ENCODE peak calls at places on chromosomes 2 and 18, in nine cellular contexts. One of them, this sample, is unnamed.

GRCh38 chr2:164706522-164706921 is 85.2 kb upstream of the GRB14 start:
- DNase-seq in OCI-LY7: no peak
- DNase-seq in fibroblast of mammary gland: peak; percentile 87
- DNase-seq in right lobe of liver: no peak
- DNase-seq in upper lobe of right lung: no peak
- DNase-seq in tibial artery: no peak
- DNase-seq in PC-9: no peak
- DNase-seq in MCF 10A: peak; percentile 18
- DNase-seq in mammary epithelial cell: peak; percentile 90
- DNase-seq in this sample: no peak

GRCh38 chr2:33090553-33091134 is 143.9 kb downstream of the LTBP1 start:
- DNase-seq in mammary epithelial cell: no peak
- DNase-seq in PC-9: no peak
- DNase-seq in MCF 10A: no peak
- DNase-seq in tibial artery: no peak
- DNase-seq in OCI-LY7: no peak
- DNase-seq in upper lobe of right lung: no peak
- DNase-seq in fibroblast of mammary gland: no peak
- DNase-seq in right lobe of liver: no peak
- DNase-seq in this sample: no peak

GRCh38 chr2:198309673-198310280 is 505.4 kb downstream of the PLCL1 start:
- DNase-seq in OCI-LY7: peak; percentile 72
- DNase-seq in upper lobe of right lung: no peak
- DNase-seq in mammary epithelial cell: peak; percentile 27
- DNase-seq in tibial artery: no peak
- DNase-seq in right lobe of liver: no peak
- DNase-seq in PC-9: peak; percentile 44
- DNase-seq in MCF 10A: peak; percentile 65
- DNase-seq in fibroblast of mammary gland: peak; percentile 55
- DNase-seq in this sample: peak; percentile 70

GRCh38 chr2:193518061-193518817 is 1323.5 kb upstream of the TMEFF2 start:
- DNase-seq in fibroblast of mammary gland: peak; percentile 91
- DNase-seq in OCI-LY7: no peak
- DNase-seq in PC-9: peak; percentile 58
- DNase-seq in mammary epithelial cell: peak; percentile 73
- DNase-seq in tibial artery: no peak
- DNase-seq in upper lobe of right lung: no peak
- DNase-seq in MCF 10A: peak; percentile 27
- DNase-seq in right lobe of liver: no peak
- DNase-seq in this sample: no peak

GRCh38 chr18:801137-801536 is 10.9 kb downstream of the YES1 start:
- DNase-seq in mammary epithelial cell: no peak
- DNase-seq in PC-9: no peak
- DNase-seq in OCI-LY7: no peak
- DNase-seq in tibial artery: no peak
- DNase-seq in upper lobe of right lung: no peak
- DNase-seq in right lobe of liver: no peak
- DNase-seq in fibroblast of mammary gland: no peak
- DNase-seq in MCF 10A: no peak
- DNase-seq in this sample: no peak

GRCh38 chr2:71417300-71418202 is 35.8 kb upstream of the DYSF start:
- DNase-seq in fibroblast of mammary gland: no peak
- DNase-seq in right lobe of liver: no peak
- DNase-seq in PC-9: peak; percentile 54
- DNase-seq in mammary epithelial cell: peak; percentile 23
- DNase-seq in tibial artery: no peak
- DNase-seq in upper lobe of right lung: no peak
- DNase-seq in MCF 10A: no peak
- DNase-seq in OCI-LY7: peak; percentile 13
- DNase-seq in this sample: no peak

GRCh38 chr2:29966256-29966655 is 44.9 kb upstream of the ALK start:
- DNase-seq in fibroblast of mammary gland: no peak
- DNase-seq in OCI-LY7: no peak
- DNase-seq in MCF 10A: peak; percentile 68
- DNase-seq in mammary epithelial cell: peak; percentile 82
- DNase-seq in PC-9: no peak
- DNase-seq in upper lobe of right lung: no peak
- DNase-seq in right lobe of liver: no peak
- DNase-seq in tibial artery: no peak
- DNase-seq in this sample: no peak

GRCh38 chr2:6992821-6993228 is 75.6 kb downstream of the RNF144A start:
- DNase-seq in upper lobe of right lung: no peak
- DNase-seq in fibroblast of mammary gland: no peak
- DNase-seq in PC-9: no peak
- DNase-seq in tibial artery: no peak
- DNase-seq in mammary epithelial cell: no peak
- DNase-seq in right lobe of liver: no peak
- DNase-seq in OCI-LY7: no peak
- DNase-seq in MCF 10A: no peak
- DNase-seq in this sample: no peak

GRCh38 chr2:72940786-72941185 is 23.5 kb downstream of the EMX1 start:
- DNase-seq in upper lobe of right lung: no peak
- DNase-seq in right lobe of liver: no peak
- DNase-seq in PC-9: no peak
- DNase-seq in MCF 10A: peak; percentile 21
- DNase-seq in mammary epithelial cell: no peak
- DNase-seq in fibroblast of mammary gland: peak; percentile 71
- DNase-seq in OCI-LY7: no peak
- DNase-seq in tibial artery: no peak
- DNase-seq in this sample: no peak

GRCh38 chr18:31498450-31499156 is 626 bp downstream of the DSG2 start:
- DNase-seq in fibroblast of mammary gland: peak; percentile 9
- DNase-seq in tibial artery: no peak
- DNase-seq in MCF 10A: peak; percentile 62
- DNase-seq in right lobe of liver: peak; percentile 35
- DNase-seq in OCI-LY7: no peak
- DNase-seq in upper lobe of right lung: no peak
- DNase-seq in mammary epithelial cell: peak; percentile 70
- DNase-seq in PC-9: no peak
- DNase-seq in this sample: no peak

GRCh38 chr2:180720861-180721260 is 259.5 kb upstream of the UBE2E3 start:
- DNase-seq in OCI-LY7: no peak
- DNase-seq in tibial artery: no peak
- DNase-seq in fibroblast of mammary gland: no peak
- DNase-seq in MCF 10A: no peak
- DNase-seq in mammary epithelial cell: no peak
- DNase-seq in upper lobe of right lung: no peak
- DNase-seq in PC-9: no peak
- DNase-seq in right lobe of liver: no peak
- DNase-seq in this sample: no peak

GRCh38 chr2:55902429-55902828 is 21.2 kb downstream of the EFEMP1 start:
- DNase-seq in right lobe of liver: no peak
- DNase-seq in fibroblast of mammary gland: no peak
- DNase-seq in PC-9: peak; percentile 49
- DNase-seq in mammary epithelial cell: no peak
- DNase-seq in tibial artery: no peak
- DNase-seq in upper lobe of right lung: no peak
- DNase-seq in OCI-LY7: no peak
- DNase-seq in MCF 10A: no peak
- DNase-seq in this sample: no peak

GRCh38 chr2:16613475-16613874 is 52.2 kb downstream of the CYRIA start:
- DNase-seq in upper lobe of right lung: no peak
- DNase-seq in tibial artery: no peak
- DNase-seq in fibroblast of mammary gland: peak; percentile 34
- DNase-seq in mammary epithelial cell: no peak
- DNase-seq in MCF 10A: peak; percentile 38
- DNase-seq in PC-9: peak; percentile 56
- DNase-seq in right lobe of liver: no peak
- DNase-seq in OCI-LY7: peak; percentile 76
- DNase-seq in this sample: no peak

GRCh38 chr2:195575879-195576391 is 81.1 kb upstream of the SLC39A10 start:
- DNase-seq in right lobe of liver: no peak
- DNase-seq in upper lobe of right lung: no peak
- DNase-seq in tibial artery: no peak
- DNase-seq in PC-9: peak; percentile 53
- DNase-seq in MCF 10A: peak; percentile 85
- DNase-seq in OCI-LY7: peak; percentile 80
- DNase-seq in mammary epithelial cell: peak; percentile 83
- DNase-seq in fibroblast of mammary gland: peak; percentile 88
- DNase-seq in this sample: peak; percentile 20

DNA sequence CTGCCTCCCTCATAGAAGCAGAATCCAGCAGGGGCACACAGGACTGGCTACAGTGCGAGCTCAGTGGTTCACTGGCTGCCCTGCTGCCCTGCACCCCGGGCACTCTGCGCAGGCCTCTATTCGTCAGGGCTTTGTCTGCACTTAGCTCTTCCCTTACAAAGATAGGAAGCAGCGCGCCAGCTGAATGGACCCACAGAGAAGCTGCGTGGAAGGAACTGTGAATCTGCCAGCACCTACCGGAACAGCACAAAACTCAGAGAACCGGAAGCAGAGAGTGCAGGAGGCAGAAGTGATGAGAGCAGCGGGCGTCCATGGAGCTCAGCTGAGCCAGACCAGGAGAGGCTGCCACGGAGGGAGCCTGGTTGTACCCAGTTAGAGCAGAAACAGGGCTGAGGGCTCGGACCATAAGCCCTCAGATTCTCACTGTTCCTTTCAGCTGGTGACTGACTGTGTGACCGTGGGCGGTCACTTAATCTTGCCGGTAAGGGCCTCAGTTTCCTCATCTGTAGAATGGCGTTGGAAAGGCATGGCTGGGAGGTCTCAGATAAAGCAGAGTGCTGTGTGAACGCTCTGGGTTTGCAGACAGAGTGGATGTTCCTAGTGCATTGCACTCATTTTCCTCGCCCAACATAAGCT is 23.1 kb upstream of the SLC66A3 start:
- DNase-seq in OCI-LY7: no peak
- DNase-seq in mammary epithelial cell: no peak
- DNase-seq in tibial artery: no peak
- DNase-seq in upper lobe of right lung: no peak
- DNase-seq in fibroblast of mammary gland: no peak
- DNase-seq in MCF 10A: no peak
- DNase-seq in right lobe of liver: no peak
- DNase-seq in PC-9: no peak
- DNase-seq in this sample: no peak
- TF ChIP-seq CTCF in OCI-LY7: no peak
- TF ChIP-seq CTCF in mammary epithelial cell: no peak
- TF ChIP-seq CTCF in tibial artery: no peak
- TF ChIP-seq CTCF in upper lobe of right lung: no peak
- TF ChIP-seq CTCF in fibroblast of mammary gland: no peak
- TF ChIP-seq CTCF in MCF 10A: no peak
- TF ChIP-seq CTCF in right lobe of liver: no peak
- TF ChIP-seq CTCF in PC-9: no peak
- TF ChIP-seq CTCF in this sample: no peak

GRCh38 chr2:110818767-110819481 is 86.6 kb downstream of the ACOXL start:
- DNase-seq in mammary epithelial cell: no peak
- DNase-seq in MCF 10A: no peak
- DNase-seq in OCI-LY7: peak; percentile 47
- DNase-seq in PC-9: no peak
- DNase-seq in tibial artery: no peak
- DNase-seq in upper lobe of right lung: no peak
- DNase-seq in fibroblast of mammary gland: no peak
- DNase-seq in right lobe of liver: no peak
- DNase-seq in this sample: no peak

GRCh38 chr2:110820128-110820527 is 87.8 kb downstream of the ACOXL start:
- DNase-seq in tibial artery: no peak
- DNase-seq in fibroblast of mammary gland: no peak
- DNase-seq in PC-9: no peak
- DNase-seq in right lobe of liver: no peak
- DNase-seq in MCF 10A: no peak
- DNase-seq in upper lobe of right lung: no peak
- DNase-seq in OCI-LY7: peak; percentile 68
- DNase-seq in mammary epithelial cell: no peak
- DNase-seq in this sample: no peak

GRCh38 chr2:110819711-110820110 is 87.3 kb downstream of the ACOXL start:
- DNase-seq in MCF 10A: no peak
- DNase-seq in fibroblast of mammary gland: no peak
- DNase-seq in upper lobe of right lung: no peak
- DNase-seq in right lobe of liver: no peak
- DNase-seq in tibial artery: no peak
- DNase-seq in PC-9: no peak
- DNase-seq in mammary epithelial cell: no peak
- DNase-seq in OCI-LY7: peak; percentile 34
- DNase-seq in this sample: no peak

GRCh38 chr2:110827518-110827917 is 95.1 kb downstream of the ACOXL start:
- DNase-seq in tibial artery: no peak
- DNase-seq in OCI-LY7: no peak
- DNase-seq in mammary epithelial cell: no peak
- DNase-seq in upper lobe of right lung: no peak
- DNase-seq in PC-9: no peak
- DNase-seq in right lobe of liver: no peak
- DNase-seq in MCF 10A: no peak
- DNase-seq in fibroblast of mammary gland: no peak
- DNase-seq in this sample: no peak

GRCh38 chr2:110823165-110823564 is 90.8 kb downstream of the ACOXL start:
- DNase-seq in OCI-LY7: no peak
- DNase-seq in MCF 10A: no peak
- DNase-seq in fibroblast of mammary gland: no peak
- DNase-seq in tibial artery: no peak
- DNase-seq in mammary epithelial cell: no peak
- DNase-seq in PC-9: no peak
- DNase-seq in upper lobe of right lung: no peak
- DNase-seq in right lobe of liver: no peak
- DNase-seq in this sample: no peak
- TF ChIP-seq CTCF in OCI-LY7: no peak
- TF ChIP-seq CTCF in MCF 10A: no peak
- TF ChIP-seq CTCF in fibroblast of mammary gland: no peak
- TF ChIP-seq CTCF in tibial artery: no peak
- TF ChIP-seq CTCF in mammary epithelial cell: no peak
- TF ChIP-seq CTCF in PC-9: no peak
- TF ChIP-seq CTCF in upper lobe of right lung: no peak
- TF ChIP-seq CTCF in right lobe of liver: no peak
- TF ChIP-seq CTCF in this sample: no peak

DNA sequence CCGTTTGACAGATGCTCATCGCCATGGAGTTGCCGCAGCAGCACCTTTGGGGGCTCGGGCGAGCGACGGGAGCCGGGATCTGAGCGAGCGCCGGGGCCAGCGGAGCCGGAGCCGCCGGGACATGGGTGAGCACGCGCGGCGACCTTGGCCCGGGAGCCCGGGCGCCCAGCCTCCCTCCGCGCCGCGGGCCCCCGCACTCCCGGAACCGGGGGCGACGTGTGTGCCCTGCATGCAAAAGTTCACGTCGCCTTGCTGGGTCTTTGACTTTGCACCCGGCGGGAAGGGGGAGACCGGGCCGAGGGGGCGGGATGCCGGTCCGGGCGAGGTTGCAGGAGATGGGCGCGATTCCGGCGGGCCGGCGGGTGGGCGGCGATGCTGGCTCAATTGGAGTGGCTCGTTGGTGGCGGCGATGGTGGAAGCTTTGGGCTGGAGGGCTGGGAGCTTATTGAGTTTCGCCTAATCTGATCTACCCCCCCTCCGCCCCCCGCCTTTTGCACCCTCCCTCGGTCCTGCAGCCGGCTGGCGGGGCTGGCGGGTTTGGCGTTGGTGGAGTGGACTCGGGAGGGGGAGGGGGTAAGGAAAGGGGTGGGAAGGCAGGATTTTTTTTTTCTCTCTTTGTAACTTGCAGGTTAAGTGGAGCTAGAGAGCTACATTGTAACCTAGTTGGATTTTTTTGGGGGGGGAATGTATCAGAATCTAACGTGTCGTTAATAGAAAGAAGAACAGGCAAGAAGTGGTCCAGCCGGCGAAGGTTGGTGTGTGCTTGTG is at the start of gene SETBP1:
- DNase-seq in PC-9: no peak
- DNase-seq in fibroblast of mammary gland: peak; percentile 68
- DNase-seq in OCI-LY7: peak; percentile 45
- DNase-seq in upper lobe of right lung: peak; percentile 77
- DNase-seq in mammary epithelial cell: peak; percentile 74
- DNase-seq in MCF 10A: peak; percentile 23
- DNase-seq in right lobe of liver: peak; percentile 83
- DNase-seq in tibial artery: peak; percentile 92
- DNase-seq in this sample: peak; percentile 44
- TF ChIP-seq CTCF in PC-9: no peak
- TF ChIP-seq CTCF in fibroblast of mammary gland: no peak
- TF ChIP-seq CTCF in OCI-LY7: no peak
- TF ChIP-seq CTCF in upper lobe of right lung: no peak
- TF ChIP-seq CTCF in mammary epithelial cell: peak; percentile 25
- TF ChIP-seq CTCF in MCF 10A: no peak
- TF ChIP-seq CTCF in right lobe of liver: peak; percentile 13
- TF ChIP-seq CTCF in tibial artery: no peak
- TF ChIP-seq CTCF in this sample: no peak

GRCh38 chr2:75574106-75574505 is 13.4 kb upstream of the EVA1A start:
- DNase-seq in PC-9: no peak
- DNase-seq in mammary epithelial cell: peak; percentile 32
- DNase-seq in MCF 10A: peak; percentile 38
- DNase-seq in OCI-LY7: no peak
- DNase-seq in tibial artery: no peak
- DNase-seq in right lobe of liver: no peak
- DNase-seq in fibroblast of mammary gland: no peak
- DNase-seq in upper lobe of right lung: no peak
- DNase-seq in this sample: no peak
- TF ChIP-seq CTCF in PC-9: peak; percentile 51
- TF ChIP-seq CTCF in mammary epithelial cell: peak; percentile 38
- TF ChIP-seq CTCF in MCF 10A: peak; percentile 13
- TF ChIP-seq CTCF in OCI-LY7: no peak
- TF ChIP-seq CTCF in tibial artery: no peak
- TF ChIP-seq CTCF in right lobe of liver: peak; percentile 13
- TF ChIP-seq CTCF in fibroblast of mammary gland: peak; percentile 28
- TF ChIP-seq CTCF in upper lobe of right lung: no peak
- TF ChIP-seq CTCF in this sample: no peak